ENCODE peak calls at places on chromosomes 11 and 22, in eight cellular contexts. F is NCI-H2081 treated with DMSO at 0.1 percent for 48 hours; N is activated gamma-delta T cell treated with Interleukin-2 at 50 U/mL for 16 hours; C is stimulated activated CD4-positive, alpha-beta T cell treated with anti-CD3 and anti-CD28 coated beads, Interleukin-2, amount 100 ng/mL, for 48 hours; M is GDM1; Z is mesothelial cell of epicardium; U is DMS153; L is GM13976. G is an unnamed sample.

GRCh38 chr22:40588726-40589125 is 47.8 kb downstream of the MRTFA start:
- DNase-seq in U (no peak), L (no peak), C (no peak), F (no peak), Z (no peak), M (no peak), N (no peak), G (no peak)

GRCh38 chr11:66868726-66869291 is 11.9 kb downstream of the LRFN4 start:
- DNase-seq in N (peak; percentile 72), Z (no peak), M (no peak), F (no peak), C (peak; percentile 73), U (no peak), L (peak; percentile 96), G (peak; percentile 92)

GRCh38 chr22:39206491-39206890 is 38.3 kb downstream of the PDGFB start:
- DNase-seq in Z (no peak), F (no peak), U (no peak), N (no peak), C (no peak), M (no peak), L (peak; percentile 8), G (no peak)

GRCh38 chr11:6327806-6328205 is 7.5 kb upstream of the CAVIN3 start:
- DNase-seq in F (no peak), N (no peak), L (no peak), U (no peak), C (no peak), M (no peak), Z (no peak), G (no peak)

GRCh38 chr11:75492181-75492820 is 33.4 kb downstream of the GDPD5 start:
- DNase-seq in F (no peak), Z (no peak), C (peak; percentile 48), N (peak; percentile 51), U (peak; percentile 45), M (peak; percentile 55), L (peak; percentile 69), G (no peak)

GRCh38 chr11:88087281-88087680 is 88.0 kb downstream of the RAB38 start:
- DNase-seq in L (no peak), N (no peak), U (no peak), Z (no peak), F (no peak), C (no peak), M (no peak), G (no peak)

GRCh38 chr11:45541693-45542434 is 123.6 kb downstream of the CHST1 start:
- DNase-seq in N (no peak), L (no peak), Z (no peak), M (no peak), U (no peak), C (no peak), F (no peak), G (no peak)

GRCh38 chr11:120652705-120653335 is 141.3 kb downstream of the GRIK4 start:
- DNase-seq in Z (no peak), U (no peak), M (no peak), F (no peak), L (no peak), N (no peak), C (peak; percentile 11), G (peak; percentile 41)

GRCh38 chr11:93922830-93923229 is 72.4 kb upstream of the VSTM5 start:
- DNase-seq in F (no peak), M (no peak), N (no peak), C (no peak), L (no peak), U (no peak), Z (no peak), G (no peak)

GRCh38 chr22:17119481-17120202 is 1.5 kb downstream of the TMEM121B start:
- DNase-seq in N (no peak), F (no peak), U (no peak), L (no peak), Z (no peak), C (peak; percentile 22), M (no peak), G (peak; percentile 53)

GRCh38 chr11:129637473-129637872 is 178.2 kb upstream of the TMEM45B start:
- DNase-seq in C (no peak), Z (no peak), U (no peak), N (no peak), M (no peak), L (no peak), F (no peak), G (no peak)

GRCh38 chr11:68461284-68461861 is 821 bp downstream of the PPP6R3 start:
- DNase-seq in F (no peak), U (no peak), C (no peak), N (no peak), Z (no peak), M (no peak), L (no peak), G (no peak)

GRCh38 chr22:48902983-48903650 is 924.6 kb downstream of the BRD1 start:
- DNase-seq in L (no peak), U (no peak), N (no peak), Z (peak; percentile 20), C (no peak), M (no peak), F (no peak), G (no peak)

GRCh38 chr11:19935507-19935906 is 222.9 kb downstream of the NAV2 start:
- DNase-seq in U (no peak), M (no peak), C (no peak), F (no peak), N (no peak), Z (no peak), L (no peak), G (peak; percentile 56)

GRCh38 chr11:2525941-2526807 is 81.4 kb downstream of the KCNQ1 start:
- DNase-seq in N (no peak), Z (no peak), M (no peak), C (no peak), F (no peak), L (no peak), U (peak; percentile 10), G (no peak)

GRCh38 chr11:60121259-60121658 is 32.8 kb downstream of the MS4A2 start:
- DNase-seq in U (peak; percentile 24), C (no peak), F (no peak), M (no peak), Z (no peak), L (no peak), N (no peak), G (peak; percentile 87)

GRCh38 chr11:61153593-61154090 is 7.6 kb downstream of the VPS37C start:
- DNase-seq in N (no peak), C (no peak), U (no peak), M (no peak), L (no peak), Z (no peak), F (no peak), G (no peak)

GRCh38 chr11:112265659-112266409 is 5.2 kb upstream of the PLET1 start:
- DNase-seq in F (no peak), C (no peak), U (no peak), M (no peak), Z (no peak), N (no peak), L (no peak), G (no peak)

GRCh38 chr11:69210660-69211035 is 54.9 kb downstream of the SMIM38 start:
- DNase-seq in N (no peak), L (no peak), Z (no peak), M (no peak), C (no peak), U (no peak), F (no peak), G (no peak)

GRCh38 chr22:42947211-42947990 is 67.5 kb downstream of the PACSIN2 start:
- DNase-seq in M (no peak), F (no peak), C (no peak), U (peak; percentile 54), Z (no peak), N (no peak), L (no peak), G (peak; percentile 52)

GRCh38 chr11:35348898-35349687 is 70.3 kb downstream of the SLC1A2 start:
- DNase-seq in Z (no peak), L (no peak), N (no peak), F (no peak), U (no peak), C (no peak), M (no peak), G (no peak)

GRCh38 chr22:48250937-48251530 is 1488.6 kb downstream of the TBC1D22A start:
- DNase-seq in C (no peak), M (no peak), N (no peak), Z (no peak), U (no peak), F (no peak), L (no peak), G (no peak)

GRCh38 chr11:79100093-79100704 is 340.6 kb downstream of the TENM4 start:
- DNase-seq in L (peak; percentile 76), N (no peak), F (no peak), Z (no peak), C (peak; percentile 16), M (no peak), U (peak; percentile 20), G (peak; percentile 51)

GRCh38 chr11:66936326-66936725 is 21.9 kb downstream of the PC start:
- DNase-seq in U (no peak), Z (no peak), F (no peak), M (no peak), L (no peak), C (no peak), N (no peak), G (no peak)

GRCh38 chr11:70233962-70234361 is 30.9 kb downstream of the FADD start:
- DNase-seq in Z (no peak), L (no peak), M (no peak), C (no peak), F (no peak), N (no peak), U (no peak), G (no peak)